ENCODE peak calls at places on chromosomes 3 and 15, in eight cellular contexts. I, D, O, X, A, J, M and T are unnamed samples.

GRCh38 chr3:9020396-9020795 is 57.1 kb upstream of the RAD18 start:
- DNase-seq in A (no peak), D (no peak), I (no peak), O (no peak), X (no peak), J (no peak), M (no peak), T (no peak)

GRCh38 chr15:33801954-33802353 is 166.3 kb upstream of the CHRM5 start:
- DNase-seq in M (no peak), I (no peak), D (no peak), O (no peak), A (no peak), X (no peak), J (no peak), T (no peak)

GRCh38 chr3:161253711-161254110 is 32.6 kb downstream of the NMD3 start:
- DNase-seq in I (no peak), A (no peak), X (no peak), M (no peak), J (peak; percentile 21), O (no peak), D (no peak), T (no peak)

GRCh38 chr3:112846764-112847163 is at the start of gene CD200R1L:
- DNase-seq in J (no peak), D (no peak), O (no peak), X (no peak), M (no peak), A (no peak), I (no peak), T (no peak)

GRCh38 chr3:182697345-182697919 is 95.9 kb upstream of the ATP11B start:
- DNase-seq in M (no peak), A (no peak), J (no peak), O (no peak), D (no peak), X (no peak), I (no peak), T (no peak)

GRCh38 chr3:37542772-37543449 is 318.8 kb upstream of the CTDSPL start:
- DNase-seq in X (no peak), O (no peak), D (no peak), I (no peak), J (no peak), M (no peak), A (no peak), T (no peak)

GRCh38 chr3:120364821-120365220 is 15.7 kb upstream of the LRRC58 start:
- DNase-seq in O (no peak), M (peak; percentile 55), J (no peak), D (no peak), A (no peak), I (no peak), X (no peak), T (no peak)

GRCh38 chr3:58422756-58423324 is 10.8 kb downstream of the PDHB start:
- DNase-seq in I (no peak), M (no peak), X (no peak), A (no peak), O (no peak), D (no peak), J (no peak), T (no peak)

GRCh38 chr3:150177673-150178378 is 207.1 kb upstream of the PFN2 start:
- DNase-seq in D (no peak), J (no peak), M (peak; percentile 33), I (no peak), X (no peak), O (no peak), A (no peak), T (no peak)